ENCODE peak calls at places on chromosomes 4 and X, in ten cellular contexts. X is ovary, J is GM12865, E is aorta, V is body of pancreas, G is K562, W is cardiac fibroblast, O is choroid plexus epithelial cell, S is hepatocyte, U is neuronal stem cell. R is an unnamed sample.

GRCh38 chrX:152817082-152817744 is 13.3 kb downstream of the CETN2 start:
- DNase-seq in X (no peak), J (peak; percentile 15), E (no peak), V (peak; percentile 40), G (peak; percentile 69), W (peak; percentile 53), O (peak; percentile 67), S (peak; percentile 46), U (no peak), R (no peak)

GRCh38 chr4:143399113-143399949 is 62.7 kb downstream of the GAB1 start:
- DNase-seq in X (no peak), J (peak; percentile 54), E (no peak), V (no peak), G (peak; percentile 61), W (peak; percentile 41), O (peak; percentile 52), S (peak; percentile 40), U (peak; percentile 32), R (no peak)

GRCh38 chrX:38206542-38206941 is 14.1 kb downstream of the SRPX start:
- DNase-seq in X (no peak), J (no peak), E (no peak), V (no peak), G (no peak), W (no peak), O (no peak), S (no peak), U (no peak), R (no peak)

GRCh38 chrX:150269613-150270254 is 93.4 kb upstream of the MAMLD1 start:
- DNase-seq in X (peak; percentile 20), J (no peak), E (no peak), V (peak; percentile 87), G (no peak), W (peak; percentile 16), O (no peak), S (peak; percentile 76), U (no peak), R (no peak)

GRCh38 chr4:165991325-165992180 is 118.5 kb downstream of the TLL1 start:
- DNase-seq in X (no peak), J (no peak), E (no peak), V (no peak), G (no peak), W (peak; percentile 17), O (peak; percentile 44), S (no peak), U (no peak), R (no peak)

GRCh38 chr4:188971125-188971524 is 831.9 kb downstream of the TRIML1 start:
- DNase-seq in X (no peak), J (no peak), E (no peak), V (no peak), G (no peak), W (no peak), O (peak; percentile 53), S (no peak), U (no peak), R (no peak)

GRCh38 chrX:3514996-3515395 is 168.5 kb upstream of the MXRA5 start:
- DNase-seq in X (no peak), J (no peak), E (no peak), V (no peak), G (no peak), W (peak; percentile 17), O (no peak), S (no peak), U (no peak), R (no peak)

GRCh38 chr4:127558088-127558487 is 74.7 kb upstream of the INTU start:
- DNase-seq in X (no peak), J (no peak), E (no peak), V (no peak), G (no peak), W (no peak), O (no peak), S (no peak), U (no peak), R (no peak)

DNA sequence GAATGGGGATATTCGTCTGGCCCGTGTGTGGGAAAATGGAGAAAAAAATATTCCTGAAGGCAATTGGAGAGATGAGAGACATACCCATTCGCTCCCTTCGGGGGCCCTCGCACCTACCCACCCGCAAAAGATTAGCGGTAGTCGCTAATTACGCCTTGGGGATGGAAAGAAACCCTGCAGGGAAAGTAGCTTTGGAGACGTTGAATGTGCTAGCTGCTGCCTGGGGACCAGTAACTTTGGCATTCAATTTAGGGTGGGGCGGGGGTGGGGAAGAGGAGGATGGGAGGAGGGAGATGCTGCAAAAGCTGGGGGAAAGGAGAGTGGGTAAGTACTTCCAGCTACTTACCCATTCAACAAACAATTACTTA is 407 bp upstream of the ZC4H2 start:
- DNase-seq in X (no peak), J (no peak), E (no peak), V (no peak), G (no peak), W (no peak), O (no peak), S (no peak), U (no peak), R (no peak)
- H3K4me3 ChIP-seq in X (peak overlapping the region; percentile 46), J (peak overlapping the region; percentile 82), E (peak overlapping the region; percentile 86), V (no peak overlapping the region), G (no peak overlapping the region), W (peak overlapping the region; percentile 59), O (peak overlapping the region; percentile 64), S (no peak overlapping the region), U (peak overlapping the region; percentile 65), R (peak overlapping the region; percentile 61)

GRCh38 chr4:89305712-89306437 is 1.7 kb downstream of the GPRIN3 start:
- DNase-seq in X (no peak), J (no peak), E (no peak), V (no peak), G (no peak), W (peak; percentile 15), O (peak; percentile 59), S (peak; percentile 11), U (no peak), R (no peak)

GRCh38 chr4:89307446-89308160 is at the start of gene GPRIN3:
- DNase-seq in X (peak; percentile 32), J (no peak), E (peak; percentile 82), V (peak; percentile 76), G (no peak), W (peak; percentile 24), O (no peak), S (peak; percentile 68), U (peak; percentile 55), R (no peak)

GRCh38 chr4:89308161-89308500 is 531 bp upstream of the GPRIN3 start:
- DNase-seq in X (no peak), J (no peak), E (no peak), V (no peak), G (no peak), W (no peak), O (no peak), S (no peak), U (no peak), R (no peak)

GRCh38 chr4:89307185-89307445 is 485 bp downstream of the GPRIN3 start:
- DNase-seq in X (no peak), J (no peak), E (no peak), V (no peak), G (no peak), W (no peak), O (no peak), S (no peak), U (no peak), R (no peak)

GRCh38 chr4:89306486-89307184 is 965 bp downstream of the GPRIN3 start:
- DNase-seq in X (no peak), J (no peak), E (no peak), V (no peak), G (no peak), W (no peak), O (no peak), S (no peak), U (no peak), R (no peak)
- H3K4me3 ChIP-seq in X (peak overlapping the region; percentile 71), J (no peak overlapping the region), E (no peak overlapping the region), V (no peak overlapping the region), G (no peak overlapping the region), W (no peak overlapping the region), O (no peak overlapping the region), S (peak overlapping the region; percentile 85), U (no peak overlapping the region), R (no peak overlapping the region)

DNA sequence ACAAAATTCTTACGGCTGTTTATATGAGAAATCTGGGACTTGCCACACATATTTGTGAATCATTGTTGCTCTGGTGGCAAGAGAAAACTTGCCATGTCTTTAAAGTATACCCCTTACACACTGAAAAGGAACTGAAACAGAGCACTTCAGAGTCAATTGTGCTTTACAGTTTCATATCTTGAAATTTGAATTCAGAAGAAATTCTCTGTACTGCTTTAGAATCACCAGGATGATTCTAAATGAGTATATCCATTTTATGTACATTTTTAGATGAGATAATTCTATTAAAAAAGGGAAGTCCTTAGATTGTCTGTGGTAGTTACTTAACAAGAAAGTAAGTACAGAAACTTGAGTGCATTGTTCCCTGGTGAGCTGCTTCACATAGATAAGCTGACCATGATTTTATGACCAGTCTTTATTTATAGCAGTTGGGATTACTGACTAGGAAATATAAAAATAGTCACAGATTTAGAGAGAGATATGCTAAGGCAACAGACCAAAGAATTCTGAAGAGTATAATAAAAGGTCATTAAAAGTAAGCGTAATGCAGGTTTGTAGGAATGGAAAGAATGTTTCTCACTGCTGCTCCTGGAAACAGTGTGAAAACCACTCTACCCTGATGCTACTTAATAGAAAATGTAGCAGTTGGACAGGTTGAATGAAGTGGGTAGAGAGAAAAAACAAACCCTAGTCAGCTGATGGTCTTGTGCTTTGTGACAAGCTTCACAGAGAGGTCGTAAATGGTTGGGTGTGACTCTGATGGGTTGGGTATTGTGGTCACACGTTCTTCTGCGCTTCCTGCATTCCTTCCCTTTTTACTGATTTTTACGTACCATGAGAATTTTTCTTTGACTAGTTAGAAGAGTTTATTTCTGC is 41.0 kb downstream of the FNIP2 start:
- DNase-seq in X (no peak), J (peak; percentile 63), E (no peak), V (no peak), G (peak; percentile 53), W (peak; percentile 84), O (peak; percentile 95), S (peak; percentile 68), U (no peak), R (no peak)
- H3K4me3 ChIP-seq in X (no peak overlapping the region), J (no peak overlapping the region), E (no peak overlapping the region), V (no peak overlapping the region), G (no peak overlapping the region), W (peak overlapping the region; percentile 7), O (no peak overlapping the region), S (no peak overlapping the region), U (no peak overlapping the region), R (no peak overlapping the region)

GRCh38 chr4:40992472-40993298 is 221.7 kb downstream of the APBB2 start:
- DNase-seq in X (no peak), J (peak; percentile 91), E (no peak), V (no peak), G (no peak), W (peak; percentile 92), O (peak; percentile 93), S (no peak), U (no peak), R (no peak)

GRCh38 chr4:40990899-40991265 is 223.5 kb downstream of the APBB2 start:
- DNase-seq in X (no peak), J (peak; percentile 90), E (no peak), V (no peak), G (no peak), W (no peak), O (no peak), S (no peak), U (no peak), R (no peak)

GRCh38 chr4:40991908-40992307 is 222.4 kb downstream of the APBB2 start:
- DNase-seq in X (no peak), J (peak; percentile 89), E (no peak), V (no peak), G (no peak), W (no peak), O (peak; percentile 30), S (no peak), U (no peak), R (no peak)

GRCh38 chr4:40987151-40987550 is 227.2 kb downstream of the APBB2 start:
- DNase-seq in X (no peak), J (no peak), E (no peak), V (no peak), G (no peak), W (peak; percentile 31), O (no peak), S (no peak), U (no peak), R (no peak)

GRCh38 chr4:40990202-40990898 is 224.0 kb downstream of the APBB2 start:
- DNase-seq in X (no peak), J (peak; percentile 75), E (no peak), V (no peak), G (no peak), W (peak; percentile 97), O (peak; percentile 97), S (no peak), U (no peak), R (no peak)
- H3K4me3 ChIP-seq in X (no peak overlapping the region), J (no peak overlapping the region), E (no peak overlapping the region), V (no peak overlapping the region), G (no peak overlapping the region), W (no peak overlapping the region), O (no peak overlapping the region), S (no peak overlapping the region), U (no peak overlapping the region), R (no peak overlapping the region)